ENCODE peak calls at places on chromosome 3, in ten cellular contexts. L is colonic mucosa, Y is adrenal gland, Q is spleen, B is upper lobe of right lung, K is sigmoid colon, Z is suprapubic skin, H is lower lobe of right lung, D is endodermal cell, F is osteoblast. G is an unnamed sample. For H3K27me3, the result is how much of the 10 kb centered on the place peaks cover.

GRCh38 chr3:126293370-126294082 is 63.7 kb downstream of the KLF15 start:
- DNase-seq in L (no peak), Y (no peak), Q (no peak), B (peak), K (peak), Z (peak), H (peak), D (peak), F (peak), G (no peak)

GRCh38 chr3:142676151-142676550 is 47.7 kb upstream of the TRPC1 start:
- DNase-seq in L (no peak), Y (no peak), Q (no peak), B (no peak), K (no peak), Z (no peak), H (no peak), D (no peak), F (no peak), G (no peak)

GRCh38 chr3:58833501-58833900 is 166.9 kb upstream of the FAM3D start:
- DNase-seq in L (no peak), Y (no peak), Q (no peak), B (no peak), K (no peak), Z (no peak), H (no peak), D (no peak), F (no peak), G (no peak)

GRCh38 chr3:115658032-115658336 is 34.7 kb downstream of the GAP43 start:
- DNase-seq in L (no peak), Y (no peak), Q (no peak), B (no peak), K (no peak), Z (no peak), H (no peak), D (no peak), F (peak), G (no peak)

GRCh38 chr3:196699749-196700148 is 12.3 kb downstream of the CEP19 start:
- DNase-seq in L (no peak), Y (no peak), Q (no peak), B (no peak), K (no peak), Z (no peak), H (no peak), D (no peak), F (no peak), G (no peak)

GRCh38 chr3:37892917-37893595 is 31.4 kb downstream of the CTDSPL start:
- DNase-seq in L (no peak), Y (peak), Q (peak), B (peak), K (peak), Z (no peak), H (peak), D (no peak), F (no peak), G (no peak)

GRCh38 chr3:151964768-151965167 is 91.3 kb downstream of the SUCNR1 start:
- DNase-seq in L (no peak), Y (no peak), Q (no peak), B (no peak), K (no peak), Z (no peak), H (no peak), D (no peak), F (no peak), G (no peak)

GRCh38 chr3:1183320-1184048 is 90.7 kb downstream of the CNTN6 start:
- DNase-seq in L (no peak), Y (peak), Q (no peak), B (no peak), K (no peak), Z (no peak), H (no peak), D (no peak), F (no peak), G (no peak)

GRCh38 chr3:102180291-102180931 is 254.4 kb upstream of the ZPLD1 start:
- DNase-seq in L (no peak), Y (no peak), Q (no peak), B (no peak), K (no peak), Z (no peak), H (no peak), D (no peak), F (no peak), G (no peak)

GRCh38 chr3:162391301-162391700 is 894.7 kb downstream of the OTOL1 start:
- DNase-seq in L (no peak), Y (no peak), Q (no peak), B (no peak), K (no peak), Z (no peak), H (no peak), D (no peak), F (no peak), G (no peak)

GRCh38 chr3:177835917-177836316 is 638.6 kb upstream of the TBL1XR1 start:
- DNase-seq in L (no peak), Y (no peak), Q (no peak), B (no peak), K (no peak), Z (no peak), H (no peak), D (no peak), F (peak), G (no peak)

GRCh38 chr3:188796122-188796631 is 375.6 kb upstream of the TPRG1 start:
- DNase-seq in L (no peak), Y (no peak), Q (no peak), B (no peak), K (no peak), Z (no peak), H (no peak), D (no peak), F (peak), G (no peak)

GRCh38 chr3:55094691-55095090 is 166.8 kb upstream of the LRTM1 start:
- DNase-seq in L (no peak), Y (no peak), Q (no peak), B (no peak), K (no peak), Z (no peak), H (no peak), D (no peak), F (no peak), G (no peak)

GRCh38 chr3:177882124-177882648 is 654.0 kb upstream of the KCNMB2 start:
- DNase-seq in L (no peak), Y (no peak), Q (no peak), B (no peak), K (no peak), Z (no peak), H (no peak), D (no peak), F (no peak), G (no peak)

GRCh38 chr3:175212896-175213295 is 353.8 kb downstream of the NAALADL2 start:
- DNase-seq in L (no peak), Y (no peak), Q (no peak), B (no peak), K (no peak), Z (no peak), H (no peak), D (no peak), F (no peak), G (no peak)

GRCh38 chr3:180855364-180855763 is 57.1 kb upstream of the FXR1 start:
- DNase-seq in L (no peak), Y (no peak), Q (no peak), B (no peak), K (no peak), Z (no peak), H (no peak), D (peak), F (no peak), G (no peak)

GRCh38 chr3:161072076-161072697 is 33.0 kb downstream of the B3GALNT1 start:
- DNase-seq in L (no peak), Y (no peak), Q (no peak), B (no peak), K (no peak), Z (no peak), H (no peak), D (no peak), F (no peak), G (no peak)

GRCh38 chr3:130905551-130905950 is 11.7 kb downstream of the ATP2C1 start:
- DNase-seq in L (no peak), Y (no peak), Q (no peak), B (no peak), K (no peak), Z (no peak), H (no peak), D (no peak), F (peak), G (no peak)

GRCh38 chr3:13508496-13508895 is 28.4 kb downstream of the HDAC11 start:
- DNase-seq in L (no peak), Y (no peak), Q (peak), B (peak), K (no peak), Z (no peak), H (peak), D (no peak), F (peak), G (no peak)

GRCh38 chr3:126285369-126285768 is 71.8 kb downstream of the KLF15 start:
- DNase-seq in L (no peak), Y (no peak), Q (no peak), B (no peak), K (no peak), Z (no peak), H (no peak), D (no peak), F (no peak), G (no peak)

GRCh38 chr3:33314993-33315392 is 37.8 kb downstream of the FBXL2 start:
- DNase-seq in L (no peak), Y (no peak), Q (no peak), B (no peak), K (no peak), Z (no peak), H (no peak), D (no peak), F (no peak), G (no peak)

GRCh38 chr3:13854492-13854891 is 25.4 kb downstream of the WNT7A start:
- DNase-seq in L (no peak), Y (no peak), Q (peak), B (no peak), K (no peak), Z (no peak), H (peak), D (no peak), F (peak), G (no peak)

GRCh38 chr3:72157782-72158638 is 373.1 kb upstream of the PROK2 start:
- DNase-seq in L (no peak), Y (no peak), Q (no peak), B (no peak), K (no peak), Z (no peak), H (no peak), D (no peak), F (no peak), G (no peak)

GRCh38 chr3:157354722-157355121 is 81.9 kb upstream of the PTX3 start:
- DNase-seq in L (peak), Y (no peak), Q (no peak), B (no peak), K (no peak), Z (no peak), H (no peak), D (peak), F (peak), G (no peak)

GRCh38 chr3:148815736-148816135 is 11.9 kb upstream of the CPB1 start:
- DNase-seq in L (no peak), Y (no peak), Q (no peak), B (no peak), K (no peak), Z (no peak), H (no peak), D (no peak), F (no peak), G (no peak)

GRCh38 chr3:194386610-194387009 is 12.5 kb downstream of the GP5 start:
- DNase-seq in L (no peak), Y (no peak), Q (no peak), B (no peak), K (no peak), Z (no peak), H (no peak), D (no peak), F (no peak), G (no peak)

GRCh38 chr3:194386066-194386465 is 13.0 kb downstream of the GP5 start:
- DNase-seq in L (no peak), Y (no peak), Q (no peak), B (no peak), K (no peak), Z (no peak), H (no peak), D (no peak), F (no peak), G (no peak)

GRCh38 chr3:194387926-194388418 is 11.1 kb downstream of the GP5 start:
- DNase-seq in L (no peak), Y (peak), Q (no peak), B (peak), K (no peak), Z (peak), H (no peak), D (no peak), F (no peak), G (no peak)

GRCh38 chr3:194389269-194389668 is 9.8 kb downstream of the GP5 start:
- DNase-seq in L (no peak), Y (peak), Q (no peak), B (peak), K (no peak), Z (peak), H (no peak), D (no peak), F (no peak), G (no peak)

DNA sequence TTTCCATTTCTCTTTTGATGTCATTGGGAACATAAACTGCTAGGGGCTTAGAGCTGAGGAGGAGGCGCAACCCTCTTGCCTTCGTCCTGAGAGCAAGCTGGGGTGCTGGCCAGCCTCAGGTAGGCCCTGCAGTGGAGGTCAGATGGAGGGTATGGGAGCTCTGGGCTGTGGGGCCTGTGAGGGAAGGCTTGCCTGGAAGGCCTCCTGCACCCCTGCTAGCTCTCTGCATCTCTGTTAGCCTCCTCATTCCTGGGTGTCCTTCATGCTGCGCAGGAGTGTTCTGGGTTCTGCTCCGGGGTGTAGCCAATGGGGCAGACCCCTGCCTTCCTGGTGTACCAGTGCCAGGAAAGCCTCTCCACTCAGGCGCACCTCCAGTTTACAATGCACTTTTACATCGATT is 11.8 kb downstream of the GP5 start:
- DNase-seq in L (no peak), Y (peak), Q (no peak), B (no peak), K (no peak), Z (peak), H (no peak), D (no peak), F (no peak), G (no peak)
- H3K27me3 ChIP-seq in L (under half), Y (under half), Q (under half), B (under half), K (under half), Z (under half), H (under half), D (under half), F (under half), G (under half)

GRCh38 chr3:172289583-172289982 is 158.7 kb downstream of the GHSR start:
- DNase-seq in L (no peak), Y (no peak), Q (peak), B (no peak), K (peak), Z (no peak), H (no peak), D (peak), F (no peak), G (no peak)
- TF ChIP-seq CTCF in L (peak), Y (peak), Q (peak), B (peak), K (peak), Z (no peak), H (peak), D (peak), F (peak), G (peak)

GRCh38 chr3:3801510-3801841 is 2.2 kb downstream of the LRRN1 start:
- DNase-seq in L (no peak), Y (no peak), Q (no peak), B (no peak), K (no peak), Z (no peak), H (no peak), D (peak), F (no peak), G (no peak)
- H3K27me3 ChIP-seq in L (under half), Y (under half), Q (under half), B (under half), K (half or more), Z (under half), H (under half), D (under half), F (under half), G (half or more)

GRCh38 chr3:159482241-159483031 is 506.2 kb upstream of the IL12A start:
- DNase-seq in L (no peak), Y (no peak), Q (no peak), B (no peak), K (no peak), Z (no peak), H (no peak), D (peak), F (no peak), G (no peak)

GRCh38 chr3:159488657-159489056 is 500.0 kb upstream of the IL12A start:
- DNase-seq in L (no peak), Y (no peak), Q (no peak), B (no peak), K (no peak), Z (no peak), H (no peak), D (no peak), F (no peak), G (no peak)

GRCh38 chr3:159487304-159487703 is 501.3 kb upstream of the IL12A start:
- DNase-seq in L (no peak), Y (no peak), Q (no peak), B (no peak), K (no peak), Z (no peak), H (no peak), D (no peak), F (no peak), G (no peak)

GRCh38 chr3:159486580-159486979 is 502.1 kb upstream of the IL12A start:
- DNase-seq in L (no peak), Y (no peak), Q (no peak), B (no peak), K (no peak), Z (no peak), H (no peak), D (peak), F (no peak), G (no peak)
- TF ChIP-seq CTCF in L (no peak), Y (no peak), Q (no peak), B (no peak), K (no peak), Z (no peak), H (no peak), D (peak), F (peak), G (no peak)